ENCODE peak calls at places on chromosomes 16 and 17, in nine cellular contexts. E, L, I, W, M, U, N, S and B are unnamed samples.

GRCh38 chr17:32636593-32637218 is 149.9 kb downstream of the CDK5R1 start:
- DNase-seq in M (no peak), L (no peak), E (no peak), N (no peak), U (no peak), S (no peak), I (no peak), W (no peak), B (no peak)

GRCh38 chr17:72454342-72454741 is 333.5 kb downstream of the SOX9 start:
- DNase-seq in E (no peak), L (no peak), I (no peak), M (no peak), U (no peak), S (no peak), N (no peak), W (no peak), B (no peak)

GRCh38 chr17:49551221-49552069 is 24.2 kb upstream of the NXPH3 start:
- DNase-seq in E (no peak), I (no peak), U (no peak), M (no peak), S (no peak), W (no peak), N (no peak), L (no peak), B (no peak)

GRCh38 chr17:44137891-44138709 is 3.6 kb upstream of the HROB start:
- DNase-seq in U (peak), I (peak), M (peak), E (peak), L (peak), S (peak), N (peak), W (peak), B (peak)

GRCh38 chr16:7505495-7505894 is 172.8 kb downstream of the RBFOX1 start:
- DNase-seq in M (no peak), I (no peak), N (no peak), S (no peak), U (no peak), L (no peak), W (no peak), E (no peak), B (no peak)

GRCh38 chr17:44547625-44548297 is 9.5 kb upstream of the FZD2 start:
- DNase-seq in U (no peak), E (no peak), I (no peak), W (no peak), M (no peak), S (no peak), N (no peak), L (no peak), B (no peak)

GRCh38 chr16:58333937-58334336 is 39.1 kb upstream of the PRSS54 start:
- DNase-seq in L (no peak), U (no peak), N (no peak), S (no peak), W (no peak), E (no peak), M (no peak), I (no peak), B (no peak)

GRCh38 chr17:8430966-8431365 is 4.7 kb upstream of the NDEL1 start:
- DNase-seq in S (peak), I (no peak), W (peak), E (no peak), U (peak), L (no peak), M (no peak), N (peak), B (peak)